ENCODE peak calls at places on chromosome 21, in five cellular contexts. D, I, L, B and R are unnamed samples.

GRCh38 chr21:17467829-17468228 is 45.0 kb upstream of the CXADR start:
- DNase-seq in D (no peak), I (no peak), L (no peak), B (no peak), R (no peak)

GRCh38 chr21:34983680-34984086 is 65.4 kb downstream of the RUNX1 start:
- DNase-seq in D (peak; percentile 22), I (no peak), L (no peak), B (no peak), R (no peak)

GRCh38 chr21:32921632-32922230 is 104.0 kb upstream of the OLIG2 start:
- DNase-seq in D (peak; percentile 26), I (peak; percentile 72), L (no peak), B (peak; percentile 87), R (no peak)

GRCh38 chr21:35256468-35256988 is 207.4 kb upstream of the RUNX1 start:
- DNase-seq in D (no peak), I (peak; percentile 87), L (peak; percentile 81), B (peak; percentile 76), R (no peak)

GRCh38 chr21:38178653-38179503 is 77.9 kb upstream of the KCNJ15 start:
- DNase-seq in D (no peak), I (no peak), L (no peak), B (no peak), R (no peak)

GRCh38 chr21:46038871-46039397 is 57.4 kb downstream of the COL6A1 start:
- DNase-seq in D (no peak), I (peak; percentile 70), L (peak; percentile 76), B (peak; percentile 80), R (no peak)

GRCh38 chr21:33815153-33815707 is 100.4 kb downstream of the ATP5PO start:
- DNase-seq in D (no peak), I (no peak), L (no peak), B (no peak), R (no peak)

GRCh38 chr21:45306832-45307571 is 19.3 kb upstream of the POFUT2 start:
- DNase-seq in D (no peak), I (peak; percentile 87), L (peak; percentile 86), B (peak; percentile 86), R (peak; percentile 92)

GRCh38 chr21:39373634-39374033 is 24.7 kb upstream of the HMGN1 start:
- DNase-seq in D (no peak), I (no peak), L (no peak), B (no peak), R (peak; percentile 15)

GRCh38 chr21:21232320-21232719 is 234.1 kb downstream of the NCAM2 start:
- DNase-seq in D (no peak), I (no peak), L (no peak), B (no peak), R (no peak)

GRCh38 chr21:8997011-8997440 is 1524.4 kb upstream of the TPTE start:
- DNase-seq in D (no peak), I (no peak), L (no peak), B (no peak), R (no peak)

GRCh38 chr21:16324630-16325029 is 594.8 kb downstream of the USP25 start:
- DNase-seq in D (no peak), I (no peak), L (no peak), B (no peak), R (no peak)

GRCh38 chr21:45586289-45586858 is 44.1 kb upstream of the SLC19A1 start:
- DNase-seq in D (no peak), I (no peak), L (no peak), B (no peak), R (no peak)

GRCh38 chr21:42093991-42094417 is 22.9 kb downstream of the UMODL1 start:
- DNase-seq in D (no peak), I (no peak), L (no peak), B (no peak), R (no peak)
- H3K27ac ChIP-seq in D (no peak overlapping the region), I (no peak overlapping the region), L (no peak overlapping the region), B (no peak overlapping the region), R (no peak overlapping the region)

DNA sequence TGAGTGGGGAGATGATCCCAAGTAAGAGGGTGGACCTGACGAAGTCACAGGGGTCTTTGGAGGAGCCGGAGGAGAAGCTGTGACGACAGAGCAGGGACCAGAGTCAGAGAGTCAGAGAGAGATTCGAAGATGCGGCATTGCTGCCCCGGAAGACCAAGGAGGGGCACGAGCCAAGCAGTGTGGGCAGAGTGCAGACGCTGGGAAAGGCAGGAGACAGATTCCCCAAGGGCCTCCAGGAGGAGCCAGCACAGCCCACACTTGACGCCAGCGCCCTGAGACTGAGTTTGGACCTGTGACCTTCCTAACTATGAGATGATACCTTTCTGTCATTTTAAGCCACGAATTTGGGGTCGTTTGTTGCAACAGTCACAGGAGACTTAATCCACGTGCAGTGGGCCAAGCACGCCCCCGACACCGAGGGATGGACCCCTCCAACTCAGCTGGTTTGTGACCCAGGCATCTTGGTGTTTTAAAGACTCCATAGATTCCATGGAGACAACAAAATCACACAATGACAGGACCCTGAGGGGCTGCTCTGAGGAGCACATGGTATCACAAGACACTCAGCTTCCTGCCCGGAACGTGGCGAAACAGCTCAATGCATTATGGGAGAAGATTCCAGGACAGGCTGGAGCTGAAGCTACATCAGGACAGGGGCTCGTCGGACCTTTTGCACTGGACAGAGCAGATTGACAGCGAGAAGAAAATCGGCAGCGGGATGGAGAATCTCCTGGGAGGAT is 11.0 kb upstream of the TFF1 start:
- DNase-seq in D (no peak), I (peak; percentile 41), L (no peak), B (peak; percentile 58), R (no peak)
- H3K27ac ChIP-seq in D (no peak overlapping the region), I (no peak overlapping the region), L (no peak overlapping the region), B (no peak overlapping the region), R (no peak overlapping the region)

GRCh38 chr21:29184047-29184446 is 53.6 kb downstream of the MAP3K7CL start:
- DNase-seq in D (no peak), I (no peak), L (no peak), B (no peak), R (no peak)
- H3K27ac ChIP-seq in D (no peak overlapping the region), I (no peak overlapping the region), L (no peak overlapping the region), B (peak overlapping the region; percentile 92), R (no peak overlapping the region)

GRCh38 chr21:41765393-41765950 is 1.4 kb downstream of the RIPK4 start:
- DNase-seq in D (no peak), I (no peak), L (no peak), B (no peak), R (no peak)

GRCh38 chr21:41768371-41769042 is 1.7 kb upstream of the RIPK4 start:
- DNase-seq in D (no peak), I (peak; percentile 67), L (no peak), B (no peak), R (no peak)

GRCh38 chr21:41766051-41766882 is 585 bp downstream of the RIPK4 start:
- DNase-seq in D (no peak), I (no peak), L (no peak), B (no peak), R (no peak)

GRCh38 chr21:41767606-41768370 is 936 bp upstream of the RIPK4 start:
- DNase-seq in D (no peak), I (no peak), L (no peak), B (no peak), R (no peak)

GRCh38 chr21:41766883-41767605 is at the start of gene RIPK4:
- DNase-seq in D (peak; percentile 35), I (peak; percentile 91), L (no peak), B (peak; percentile 87), R (no peak)
- H3K27ac ChIP-seq in D (no peak within 1 kb of the TSS), I (peak within 1 kb of the TSS; percentile 80), L (no peak within 1 kb of the TSS), B (peak within 1 kb of the TSS; percentile 64), R (no peak within 1 kb of the TSS)